ENCODE peak calls at places on chromosomes 12 and 14, in seven cellular contexts. I, D, W, B, H, G and T are unnamed samples.

GRCh38 chr14:55582741-55583140 is 2.7 kb downstream of the KTN1 start:
- DNase-seq in I (no peak), D (no peak), W (no peak), B (no peak), H (no peak), G (no peak), T (no peak)

GRCh38 chr12:115609356-115609755 is 668.1 kb downstream of the MED13L start:
- DNase-seq in I (no peak), D (no peak), W (no peak), B (no peak), H (no peak), G (no peak), T (no peak)

GRCh38 chr12:80769553-80770140 is 52.9 kb downstream of the MYF5 start:
- DNase-seq in I (no peak), D (no peak), W (no peak), B (no peak), H (no peak), G (no peak), T (no peak)

GRCh38 chr12:53232641-53233538 is 881 bp upstream of the RARG start:
- DNase-seq in I (peak; percentile 69), D (peak; percentile 66), W (no peak), B (peak; percentile 39), H (peak; percentile 56), G (peak; percentile 71), T (no peak)

GRCh38 chr12:32272465-32272864 is 126.9 kb upstream of the FGD4 start:
- DNase-seq in I (no peak), D (no peak), W (no peak), B (no peak), H (no peak), G (no peak), T (no peak)

GRCh38 chr14:102095231-102095870 is 8.5 kb upstream of the HSP90AA1 start:
- DNase-seq in I (no peak), D (no peak), W (no peak), B (no peak), H (peak; percentile 23), G (no peak), T (no peak)

GRCh38 chr14:24052656-24053547 is 1.1 kb downstream of the CARMIL3 start:
- DNase-seq in I (no peak), D (no peak), W (no peak), B (no peak), H (no peak), G (no peak), T (no peak)

GRCh38 chr14:65594153-65594881 is 181.8 kb downstream of the FUT8 start:
- DNase-seq in I (no peak), D (no peak), W (no peak), B (peak; percentile 74), H (no peak), G (peak; percentile 49), T (no peak)

GRCh38 chr12:59928416-59928815 is 332.6 kb downstream of the SLC16A7 start:
- DNase-seq in I (no peak), D (no peak), W (no peak), B (peak; percentile 84), H (no peak), G (no peak), T (no peak)

GRCh38 chr12:14190694-14191093 is 174.8 kb upstream of the ATF7IP start:
- DNase-seq in I (no peak), D (no peak), W (no peak), B (no peak), H (no peak), G (no peak), T (no peak)

GRCh38 chr12:46244273-46244672 is 24.6 kb downstream of the SLC38A1 start:
- DNase-seq in I (no peak), D (no peak), W (no peak), B (no peak), H (peak; percentile 35), G (no peak), T (no peak)

GRCh38 chr14:75626857-75627256 is 33.8 kb downstream of the ERG28 start:
- DNase-seq in I (no peak), D (peak; percentile 32), W (no peak), B (no peak), H (no peak), G (no peak), T (no peak)

GRCh38 chr12:11673666-11674464 is 24.4 kb downstream of the ETV6 start:
- DNase-seq in I (peak; percentile 33), D (no peak), W (no peak), B (no peak), H (no peak), G (no peak), T (peak; percentile 29)

GRCh38 chr12:91139981-91140659 is 28.8 kb upstream of the LUM start:
- DNase-seq in I (no peak), D (no peak), W (no peak), B (no peak), H (no peak), G (no peak), T (no peak)

GRCh38 chr12:131604146-131604844 is 106.6 kb upstream of the SFSWAP start:
- DNase-seq in I (no peak), D (no peak), W (no peak), B (no peak), H (no peak), G (peak; percentile 64), T (no peak)

GRCh38 chr14:32417956-32418552 is 89.0 kb downstream of the AKAP6 start:
- DNase-seq in I (peak; percentile 62), D (peak; percentile 65), W (no peak), B (peak; percentile 23), H (no peak), G (peak; percentile 65), T (no peak)

GRCh38 chr12:2346405-2346804 is 293.6 kb downstream of the CACNA1C start:
- DNase-seq in I (no peak), D (no peak), W (no peak), B (no peak), H (no peak), G (peak; percentile 21), T (no peak)

GRCh38 chr12:91562476-91562875 is 379.9 kb upstream of the DCN start:
- DNase-seq in I (no peak), D (no peak), W (no peak), B (no peak), H (no peak), G (no peak), T (no peak)

DNA sequence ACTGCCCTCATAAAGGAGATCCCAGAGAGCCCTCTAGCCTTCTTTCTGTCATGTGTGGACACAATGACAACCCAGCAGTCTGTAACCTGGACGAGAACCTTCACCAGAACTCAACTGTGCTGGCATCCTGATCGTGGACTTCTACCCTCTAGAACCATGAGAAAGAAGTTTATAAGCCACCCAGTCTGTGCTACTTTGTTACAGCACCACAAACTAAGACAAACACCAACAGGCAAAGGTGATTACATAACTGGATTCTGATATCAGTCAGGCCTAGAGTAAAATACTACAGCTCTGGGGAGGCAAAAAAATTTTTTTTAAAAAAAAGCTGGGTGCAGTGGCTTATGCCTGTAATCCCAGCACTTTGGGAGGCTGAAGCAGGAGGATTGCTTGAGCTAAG is 18.5 kb downstream of the TM7SF3 start:
- DNase-seq in I (no peak), D (no peak), W (no peak), B (no peak), H (no peak), G (no peak), T (no peak)
- H3K36me3 ChIP-seq in I (peaks cover 4% of the 10 kb centered on the region), D (peaks cover 32% of the 10 kb centered on the region), W (peaks cover 36% of the 10 kb centered on the region), B (peaks cover 19% of the 10 kb centered on the region), H (peaks cover 26% of the 10 kb centered on the region), G (no peaks in the 10 kb centered on the region), T (no peaks in the 10 kb centered on the region)

DNA sequence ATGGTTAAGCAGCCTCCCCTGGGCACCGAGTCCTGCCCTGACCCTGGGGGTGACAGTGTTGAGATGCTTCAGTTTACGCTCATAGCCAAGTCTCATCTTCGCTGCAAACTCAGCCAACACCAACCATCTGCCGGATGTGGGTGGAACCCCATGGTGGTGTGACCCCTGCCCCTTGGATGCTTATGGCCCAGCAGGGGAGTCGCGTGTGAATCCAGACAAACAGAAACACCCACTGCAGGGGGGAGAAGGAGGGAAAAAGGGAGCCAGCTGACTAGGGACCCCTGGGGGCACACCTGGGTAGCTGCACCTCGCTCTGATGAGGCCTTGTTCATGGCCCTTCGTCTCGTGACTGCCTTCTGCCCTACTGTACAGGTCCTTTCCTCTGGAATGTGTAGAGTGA is 23.8 kb downstream of the AACS start:
- DNase-seq in I (no peak), D (no peak), W (no peak), B (no peak), H (peak; percentile 66), G (no peak), T (no peak)
- H3K36me3 ChIP-seq in I (no peaks in the 10 kb centered on the region), D (peaks cover 19% of the 10 kb centered on the region), W (peaks cover 32% of the 10 kb centered on the region), B (peaks cover 11% of the 10 kb centered on the region), H (peaks cover 22% of the 10 kb centered on the region), G (no peaks in the 10 kb centered on the region), T (no peaks in the 10 kb centered on the region)

GRCh38 chr14:91207008-91207407 is 37.5 kb downstream of the GPR68 start:
- DNase-seq in I (no peak), D (no peak), W (no peak), B (no peak), H (no peak), G (no peak), T (no peak)
- H3K36me3 ChIP-seq in I (peaks cover 27% of the 10 kb centered on the region), D (peaks cover 44% of the 10 kb centered on the region), W (peaks cover 85% of the 10 kb centered on the region), B (peaks cover 24% of the 10 kb centered on the region), H (peaks cover 46% of the 10 kb centered on the region), G (no peaks in the 10 kb centered on the region), T (no peaks in the 10 kb centered on the region)

GRCh38 chr14:39339003-39339402 is 93.2 kb downstream of the FBXO33 start:
- DNase-seq in I (no peak), D (no peak), W (no peak), B (peak; percentile 38), H (peak; percentile 12), G (no peak), T (no peak)
- H3K36me3 ChIP-seq in I (peaks cover 2% of the 10 kb centered on the region), D (no peaks in the 10 kb centered on the region), W (peaks cover 8% of the 10 kb centered on the region), B (peaks cover 5% of the 10 kb centered on the region), H (peaks cover 5% of the 10 kb centered on the region), G (no peaks in the 10 kb centered on the region), T (no peaks in the 10 kb centered on the region)

DNA sequence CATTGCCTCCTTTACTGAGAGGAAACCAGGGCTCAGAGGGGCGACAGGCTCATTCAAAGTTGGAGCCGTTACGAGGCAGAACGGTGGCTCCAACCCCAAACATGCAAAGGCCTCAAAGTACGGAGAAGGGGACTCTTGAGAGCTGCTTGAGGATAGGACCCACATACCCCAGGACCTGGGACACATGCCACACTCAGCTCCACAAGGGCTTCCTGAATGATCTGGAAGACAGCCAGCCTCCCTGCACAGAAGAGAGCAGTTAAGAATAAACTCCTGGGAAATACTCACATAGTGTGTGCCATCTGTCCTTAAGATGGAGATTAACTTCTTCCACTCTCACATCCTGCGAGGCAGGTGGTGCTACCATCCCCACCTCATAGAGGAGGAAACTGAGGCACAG is 26.6 kb upstream of the NXPH4 start:
- DNase-seq in I (peak; percentile 63), D (no peak), W (no peak), B (no peak), H (no peak), G (no peak), T (no peak)
- H3K36me3 ChIP-seq in I (peaks cover 7% of the 10 kb centered on the region), D (peaks cover 86% of the 10 kb centered on the region), W (no peaks in the 10 kb centered on the region), B (no peaks in the 10 kb centered on the region), H (no peaks in the 10 kb centered on the region), G (no peaks in the 10 kb centered on the region), T (no peaks in the 10 kb centered on the region)

GRCh38 chr14:45051896-45052295 is 32.0 kb upstream of the PRPF39 start:
- DNase-seq in I (no peak), D (no peak), W (no peak), B (no peak), H (no peak), G (no peak), T (no peak)
- H3K36me3 ChIP-seq in I (no peaks in the 10 kb centered on the region), D (peaks cover 21% of the 10 kb centered on the region), W (peaks cover 38% of the 10 kb centered on the region), B (peaks cover 6% of the 10 kb centered on the region), H (peaks cover 4% of the 10 kb centered on the region), G (no peaks in the 10 kb centered on the region), T (no peaks in the 10 kb centered on the region)